ENCODE peak calls at places on chromosomes 6 and 20, in five cellular contexts. J, C, M, D and G are unnamed samples.

GRCh38 chr6:113650610-113650979 is 206.6 kb upstream of the MARCKS start:
- DNase-seq in J (no peak), C (no peak), M (no peak), D (no peak), G (no peak)

GRCh38 chr20:25309395-25310267 is 61.7 kb downstream of the PYGB start:
- DNase-seq in J (no peak), C (peak; percentile 82), M (no peak), D (no peak), G (no peak)

GRCh38 chr20:35467339-35468224 is 12.2 kb downstream of the CEP250 start:
- DNase-seq in J (no peak), C (peak; percentile 91), M (no peak), D (no peak), G (no peak)

GRCh38 chr6:168272379-168273011 is 47.1 kb downstream of the DACT2 start:
- DNase-seq in J (no peak), C (peak; percentile 54), M (no peak), D (no peak), G (no peak)

GRCh38 chr6:122845464-122845863 is 56.4 kb downstream of the SMPDL3A start:
- DNase-seq in J (no peak), C (no peak), M (no peak), D (no peak), G (no peak)

GRCh38 chr6:81304486-81304885 is 448.0 kb downstream of the TENT5A start:
- DNase-seq in J (no peak), C (no peak), M (no peak), D (no peak), G (no peak)

GRCh38 chr6:47478233-47479155 is 905 bp downstream of the CD2AP start:
- DNase-seq in J (peak; percentile 77), C (peak; percentile 43), M (no peak), D (no peak), G (no peak)

GRCh38 chr6:11251553-11252358 is 19.3 kb upstream of the NEDD9 start:
- DNase-seq in J (no peak), C (peak; percentile 84), M (no peak), D (no peak), G (no peak)

GRCh38 chr6:147173675-147174339 is 30.4 kb upstream of the STXBP5 start:
- DNase-seq in J (no peak), C (no peak), M (no peak), D (no peak), G (no peak)

GRCh38 chr6:105874835-105875626 is 211.1 kb upstream of the PRDM1 start:
- DNase-seq in J (no peak), C (no peak), M (no peak), D (no peak), G (no peak)

GRCh38 chr20:32804817-32805216 is 14.9 kb upstream of the MAPRE1 start:
- DNase-seq in J (no peak), C (no peak), M (no peak), D (no peak), G (no peak)

GRCh38 chr6:215335-216034 is 76.8 kb upstream of the DUSP22 start:
- DNase-seq in J (no peak), C (no peak), M (peak; percentile 41), D (no peak), G (no peak)

GRCh38 chr6:111441678-111442243 is 41.3 kb downstream of the REV3L start:
- DNase-seq in J (no peak), C (no peak), M (no peak), D (no peak), G (no peak)

GRCh38 chr6:168155193-168155592 is 76.2 kb upstream of the FRMD1 start:
- DNase-seq in J (no peak), C (no peak), M (no peak), D (no peak), G (no peak)

GRCh38 chr6:42158011-42158410 is 15.2 kb upstream of the GUCA1A start:
- DNase-seq in J (no peak), C (no peak), M (no peak), D (no peak), G (no peak)

GRCh38 chr20:64065973-64066341 is 3.0 kb downstream of the TCEA2 start:
- DNase-seq in J (no peak), C (no peak), M (peak; percentile 79), D (no peak), G (no peak)

GRCh38 chr6:9766240-9766915 is 648.5 kb downstream of the TFAP2A start:
- DNase-seq in J (no peak), C (no peak), M (peak; percentile 12), D (peak; percentile 27), G (no peak)

GRCh38 chr20:45341939-45342862 is 6.0 kb downstream of the SDC4 start:
- DNase-seq in J (peak; percentile 63), C (peak; percentile 94), M (no peak), D (peak; percentile 84), G (peak; percentile 36)

GRCh38 chr6:25652007-25652515 is at the start of gene SCGN:
- DNase-seq in J (peak; percentile 89), C (peak; percentile 55), M (no peak), D (peak; percentile 40), G (peak; percentile 74)

GRCh38 chr20:63117661-63118302 is 98.1 kb downstream of the YTHDF1 start:
- DNase-seq in J (no peak), C (no peak), M (no peak), D (no peak), G (no peak)

GRCh38 chr6:1630771-1631217 is 21.1 kb downstream of the FOXC1 start:
- DNase-seq in J (no peak), C (no peak), M (no peak), D (no peak), G (no peak)

GRCh38 chr6:149988550-149989336 is 25.0 kb downstream of the ULBP1 start:
- DNase-seq in J (peak; percentile 76), C (no peak), M (no peak), D (no peak), G (no peak)

GRCh38 chr6:33123181-33123580 is 47.4 kb downstream of the HLA-DPB1 start:
- DNase-seq in J (no peak), C (no peak), M (no peak), D (no peak), G (no peak)

DNA sequence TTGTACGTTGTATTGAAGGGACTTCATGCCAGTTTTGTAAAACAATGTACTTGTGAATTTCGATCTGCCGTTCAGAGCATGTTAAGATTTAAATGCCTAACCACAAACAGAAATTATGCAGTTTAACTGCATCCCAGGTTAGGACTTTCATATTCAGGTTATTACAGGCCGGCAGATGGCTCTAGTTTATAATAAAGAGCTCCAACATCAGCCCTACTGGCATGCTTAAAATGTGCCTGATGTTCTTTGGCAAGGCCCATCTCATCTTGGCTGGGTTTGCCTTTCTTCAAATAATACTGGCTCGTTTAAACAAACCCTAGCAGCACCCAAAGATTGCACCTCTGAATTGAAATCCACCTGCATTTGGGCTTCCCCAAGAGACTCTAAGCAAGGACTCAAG is 169.3 kb upstream of the RIN2 start:
- DNase-seq in J (no peak), C (peak; percentile 16), M (no peak), D (no peak), G (no peak)
- TF ChIP-seq SUZ12 in J (no peak), C (no peak), M (no peak), D (no peak), G (no peak)

DNA sequence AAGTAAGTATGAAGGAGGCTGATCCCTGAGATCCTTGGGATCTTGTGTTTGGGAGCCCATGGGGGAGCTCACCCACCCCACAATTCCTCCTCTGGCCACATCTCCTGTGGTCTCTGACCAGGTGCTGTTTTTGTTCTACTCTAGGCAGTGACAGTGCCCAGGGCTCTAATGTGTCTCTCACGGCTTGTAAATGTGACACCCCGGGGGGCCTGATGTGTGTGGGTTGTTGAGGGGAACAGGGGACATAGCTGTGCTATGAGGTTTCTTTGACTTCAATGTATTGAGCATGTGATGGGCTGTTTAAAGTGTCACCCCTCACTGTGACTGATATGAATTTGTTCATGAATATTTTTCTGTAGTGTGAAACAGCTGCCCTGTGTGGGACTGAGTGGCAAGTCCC is 2.8 kb downstream of the HLA-G start:
- DNase-seq in J (no peak), C (no peak), M (no peak), D (no peak), G (no peak)
- TF ChIP-seq SUZ12 in J (no peak), C (no peak), M (no peak), D (no peak), G (no peak)

DNA sequence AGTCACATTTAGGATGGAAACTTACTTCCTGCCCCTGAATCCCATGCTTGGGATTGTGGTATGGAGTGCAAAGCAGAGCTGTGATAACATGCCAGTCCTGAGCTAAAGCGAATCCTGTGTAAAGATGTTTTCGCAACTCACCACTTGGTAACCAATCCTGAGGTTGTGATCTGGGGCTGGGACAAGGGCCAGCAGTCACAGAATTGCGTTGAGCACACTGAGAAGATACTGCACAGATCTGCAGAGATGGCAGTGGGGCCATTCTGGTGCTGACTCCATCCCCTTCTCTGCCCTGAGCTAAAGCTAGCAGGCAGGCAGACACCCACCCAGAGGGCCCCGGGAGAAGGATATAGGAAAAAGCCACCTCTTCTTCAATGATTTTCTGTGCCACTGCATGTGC is 108.4 kb downstream of the CHD6 start:
- DNase-seq in J (no peak), C (peak; percentile 72), M (no peak), D (no peak), G (no peak)
- TF ChIP-seq SUZ12 in J (no peak), C (no peak), M (no peak), D (no peak), G (no peak)

DNA sequence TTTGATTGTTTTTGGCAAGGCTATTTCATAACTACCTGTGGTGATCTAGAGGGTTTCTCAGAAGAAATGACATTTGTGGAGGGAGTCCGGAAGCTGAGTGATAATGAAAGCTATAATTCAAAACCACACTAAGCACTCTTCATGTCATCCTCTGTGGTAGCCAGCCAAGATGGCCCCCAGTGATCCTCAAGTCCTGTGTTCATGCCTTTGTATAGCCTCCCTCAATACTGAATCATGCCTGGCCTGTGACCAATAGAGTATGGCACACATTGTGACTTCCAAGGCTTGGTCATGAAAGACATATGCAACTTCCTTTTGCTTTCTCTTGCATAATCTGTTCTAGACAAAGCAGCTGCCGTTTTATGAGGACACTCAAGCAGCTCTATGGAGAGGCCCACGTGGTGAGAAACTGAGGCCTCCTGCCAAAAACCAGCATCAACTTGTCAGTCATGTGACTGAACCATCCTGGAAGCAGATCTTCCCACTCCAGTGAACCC is 12.8 kb upstream of the DNAAF9 start:
- DNase-seq in J (no peak), C (no peak), M (peak; percentile 78), D (no peak), G (no peak)
- TF ChIP-seq SUZ12 in J (no peak), C (no peak), M (no peak), D (no peak), G (no peak)

DNA sequence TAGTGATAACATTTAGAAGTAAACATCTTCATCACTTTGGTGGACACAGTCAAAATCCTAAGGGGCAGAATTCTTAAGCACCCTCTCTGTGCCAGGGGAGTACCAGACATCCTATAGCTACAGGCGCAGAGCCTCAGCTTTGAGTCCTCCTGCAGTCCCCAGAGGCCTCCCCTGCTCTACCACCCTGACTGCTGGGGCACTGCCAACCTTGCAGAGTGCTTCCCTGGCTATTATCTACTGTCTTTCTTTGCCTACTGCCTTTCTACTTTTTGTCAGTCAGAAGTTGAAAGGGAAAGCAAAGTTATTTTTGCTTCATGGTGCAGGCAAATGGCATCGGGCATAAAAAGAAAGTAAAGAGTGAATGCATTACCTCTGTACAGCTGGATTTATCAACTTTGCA is 80.1 kb downstream of the AIG1 start:
- DNase-seq in J (no peak), C (no peak), M (no peak), D (no peak), G (no peak)
- TF ChIP-seq SUZ12 in J (no peak), C (no peak), M (no peak), D (no peak), G (no peak)

GRCh38 chr6:117829594-117830319 is 77.3 kb upstream of the SLC35F1 start:
- DNase-seq in J (peak; percentile 78), C (peak; percentile 44), M (no peak), D (peak; percentile 32), G (peak; percentile 80)
- TF ChIP-seq SUZ12 in J (no peak), C (no peak), M (no peak), D (no peak), G (no peak)